ENCODE peak calls at places on chromosome 15, in four cellular contexts. One of them, this sample, is unnamed.

GRCh38 chr15:27495963-27496459 is 525.0 kb downstream of the GABRG3 start:
- DNase-seq in ascending aorta: no peak
- DNase-seq in heart right ventricle: no peak
- DNase-seq in PC-9: no peak
- DNase-seq in this sample: no peak

GRCh38 chr15:34436956-34437442 is 609 bp downstream of the GOLGA8A start:
- DNase-seq in ascending aorta: no peak
- DNase-seq in heart right ventricle: peak
- DNase-seq in PC-9: no peak
- DNase-seq in this sample: no peak

GRCh38 chr15:88463870-88464532 is 3.2 kb downstream of the MRPL46 start:
- DNase-seq in ascending aorta: no peak
- DNase-seq in heart right ventricle: no peak
- DNase-seq in PC-9: no peak
- DNase-seq in this sample: no peak

GRCh38 chr15:57015360-57015759 is 96.9 kb downstream of the TCF12 start:
- DNase-seq in ascending aorta: no peak
- DNase-seq in heart right ventricle: no peak
- DNase-seq in PC-9: no peak
- DNase-seq in this sample: no peak

GRCh38 chr15:63514533-63514943 is 10.1 kb downstream of the USP3 start:
- DNase-seq in ascending aorta: no peak
- DNase-seq in heart right ventricle: no peak
- DNase-seq in PC-9: peak
- DNase-seq in this sample: no peak

GRCh38 chr15:101458908-101459578 is 30.5 kb downstream of the PCSK6 start:
- DNase-seq in ascending aorta: peak
- DNase-seq in heart right ventricle: no peak
- DNase-seq in PC-9: no peak
- DNase-seq in this sample: no peak

GRCh38 chr15:70344666-70345065 is 246.9 kb upstream of the TLE3 start:
- DNase-seq in ascending aorta: peak
- DNase-seq in heart right ventricle: no peak
- DNase-seq in PC-9: no peak
- DNase-seq in this sample: no peak

GRCh38 chr15:65583701-65584100 is 27.2 kb downstream of the INTS14 start:
- DNase-seq in ascending aorta: no peak
- DNase-seq in heart right ventricle: no peak
- DNase-seq in PC-9: no peak
- DNase-seq in this sample: no peak

GRCh38 chr15:79015416-79015815 is 70.6 kb upstream of the CTSH start:
- DNase-seq in ascending aorta: no peak
- DNase-seq in heart right ventricle: no peak
- DNase-seq in PC-9: no peak
- DNase-seq in this sample: no peak

GRCh38 chr15:79023546-79023890 is 67.1 kb downstream of the RASGRF1 start:
- DNase-seq in ascending aorta: no peak
- DNase-seq in heart right ventricle: no peak
- DNase-seq in PC-9: no peak
- DNase-seq in this sample: no peak

GRCh38 chr15:79018960-79019359 is 71.6 kb downstream of the RASGRF1 start:
- DNase-seq in ascending aorta: no peak
- DNase-seq in heart right ventricle: no peak
- DNase-seq in PC-9: no peak
- DNase-seq in this sample: no peak

GRCh38 chr15:79016527-79017170 is 71.8 kb upstream of the CTSH start:
- DNase-seq in ascending aorta: no peak
- DNase-seq in heart right ventricle: no peak
- DNase-seq in PC-9: no peak
- DNase-seq in this sample: no peak

GRCh38 chr15:79017953-79018352 is 72.6 kb downstream of the RASGRF1 start:
- DNase-seq in ascending aorta: no peak
- DNase-seq in heart right ventricle: no peak
- DNase-seq in PC-9: no peak
- DNase-seq in this sample: no peak
- H3K27ac ChIP-seq in ascending aorta: no peak
- H3K27ac ChIP-seq in heart right ventricle: no peak
- H3K27ac ChIP-seq in PC-9: no peak
- H3K27ac ChIP-seq in this sample: no peak

GRCh38 chr15:80580536-80581260 is 114.4 kb upstream of the ABHD17C start:
- DNase-seq in ascending aorta: no peak
- DNase-seq in heart right ventricle: no peak
- DNase-seq in PC-9: no peak
- DNase-seq in this sample: no peak
- H3K27ac ChIP-seq in ascending aorta: no peak
- H3K27ac ChIP-seq in heart right ventricle: no peak
- H3K27ac ChIP-seq in PC-9: peak
- H3K27ac ChIP-seq in this sample: no peak

DNA sequence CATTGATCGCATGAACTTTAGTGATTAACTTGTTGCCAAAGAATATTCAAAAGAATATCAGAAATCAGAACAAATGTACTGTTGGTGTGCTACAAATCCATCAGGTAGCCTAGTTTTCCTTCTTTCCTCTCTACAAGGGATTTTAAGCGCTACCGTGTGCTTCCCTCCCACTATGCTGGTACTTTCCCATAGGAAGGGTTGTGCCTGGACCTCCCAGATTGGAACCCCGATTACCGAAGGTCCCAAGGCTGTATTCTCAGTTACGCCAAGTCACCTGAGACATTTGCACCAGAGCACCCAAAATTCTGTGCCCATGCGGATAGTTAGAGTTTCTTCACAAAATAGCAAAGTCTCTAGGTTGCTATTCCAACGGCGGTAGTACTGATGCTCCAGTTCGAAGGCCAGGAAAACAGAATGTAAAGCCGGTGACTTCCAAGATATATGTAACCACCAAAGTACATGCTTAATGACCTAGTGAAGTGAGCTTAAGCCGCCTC is 23.4 kb upstream of the GATM start:
- DNase-seq in ascending aorta: no peak
- DNase-seq in heart right ventricle: no peak
- DNase-seq in PC-9: no peak
- DNase-seq in this sample: no peak
- H3K27ac ChIP-seq in ascending aorta: peak
- H3K27ac ChIP-seq in heart right ventricle: peak
- H3K27ac ChIP-seq in PC-9: peak
- H3K27ac ChIP-seq in this sample: peak

DNA sequence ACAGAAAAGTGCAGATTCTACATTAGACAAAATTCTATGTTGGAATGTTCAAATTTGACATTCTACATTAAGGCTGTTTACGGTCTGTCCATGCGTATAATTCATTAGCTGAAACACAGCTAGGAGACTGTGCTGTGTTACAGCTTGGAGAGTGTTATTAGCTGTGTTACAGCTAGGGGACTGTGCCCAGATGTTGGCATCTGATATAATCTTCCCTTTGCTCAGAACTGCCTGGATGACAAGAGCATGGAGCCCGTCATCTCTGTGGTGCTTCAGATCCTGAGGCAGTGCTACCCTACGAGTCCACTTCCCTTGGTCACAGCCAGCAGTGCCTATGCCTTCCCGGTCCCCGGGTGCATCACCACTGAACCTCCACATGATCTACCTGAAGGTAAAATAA is 177.0 kb downstream of the AGBL1 start:
- DNase-seq in ascending aorta: no peak
- DNase-seq in heart right ventricle: no peak
- DNase-seq in PC-9: no peak
- DNase-seq in this sample: no peak
- H3K27ac ChIP-seq in ascending aorta: no peak
- H3K27ac ChIP-seq in heart right ventricle: no peak
- H3K27ac ChIP-seq in PC-9: no peak
- H3K27ac ChIP-seq in this sample: no peak

GRCh38 chr15:62392411-62392810 is 227.3 kb upstream of the C2CD4B start:
- DNase-seq in ascending aorta: peak
- DNase-seq in heart right ventricle: peak
- DNase-seq in PC-9: no peak
- DNase-seq in this sample: no peak

GRCh38 chr15:62393196-62393595 is 228.1 kb upstream of the C2CD4B start:
- DNase-seq in ascending aorta: no peak
- DNase-seq in heart right ventricle: no peak
- DNase-seq in PC-9: no peak
- DNase-seq in this sample: no peak

GRCh38 chr15:62390793-62391543 is 225.9 kb upstream of the C2CD4B start:
- DNase-seq in ascending aorta: peak
- DNase-seq in heart right ventricle: peak
- DNase-seq in PC-9: no peak
- DNase-seq in this sample: no peak

GRCh38 chr15:62391565-62392262 is 226.6 kb upstream of the C2CD4B start:
- DNase-seq in ascending aorta: peak
- DNase-seq in heart right ventricle: peak
- DNase-seq in PC-9: no peak
- DNase-seq in this sample: peak

DNA sequence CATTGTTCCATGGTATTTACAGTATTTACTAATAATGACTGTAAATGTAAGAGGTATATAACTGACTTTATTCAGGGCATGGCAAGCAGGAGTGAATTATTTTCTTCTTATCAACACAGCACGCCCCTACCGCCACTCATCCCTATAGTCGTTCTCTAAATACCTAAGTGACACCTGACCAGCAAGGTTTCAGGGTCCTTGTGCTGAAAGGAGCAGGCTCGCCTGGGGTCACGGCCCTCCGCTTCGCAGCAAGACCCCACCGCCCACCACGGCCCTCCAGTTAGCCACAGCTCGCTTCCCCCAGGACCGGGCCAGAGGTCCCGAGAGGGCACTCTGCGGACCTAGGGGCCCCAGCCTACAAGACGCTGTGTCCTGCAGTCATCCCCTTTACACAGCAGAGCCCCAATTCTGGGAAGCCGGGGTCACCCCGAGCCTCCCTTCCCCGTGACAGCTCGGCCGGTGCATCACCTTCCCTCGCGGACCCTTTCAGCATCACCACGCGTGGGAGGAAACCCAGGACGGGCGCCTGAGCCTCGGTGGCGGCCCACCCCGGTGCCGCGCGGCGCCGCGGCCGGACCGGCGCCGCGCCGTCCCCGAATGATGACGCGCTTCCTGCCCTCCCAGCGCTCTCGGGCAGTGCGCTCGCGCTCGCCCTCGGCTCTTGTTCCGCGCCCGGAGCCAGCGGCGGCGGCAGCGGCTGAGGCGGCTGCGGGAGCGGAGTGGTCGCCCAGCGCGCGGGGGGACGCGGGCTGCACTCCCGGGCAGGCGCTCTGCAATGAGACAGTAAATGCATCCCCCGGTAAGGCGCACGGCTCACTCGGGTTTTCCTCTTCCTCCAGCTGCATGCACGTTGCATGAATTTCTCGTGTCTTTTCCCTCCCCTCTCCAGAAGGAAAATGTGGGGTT is 225.1 kb upstream of the C2CD4B start:
- DNase-seq in ascending aorta: peak
- DNase-seq in heart right ventricle: peak
- DNase-seq in PC-9: peak
- DNase-seq in this sample: peak
- H3K27ac ChIP-seq in ascending aorta: peak
- H3K27ac ChIP-seq in heart right ventricle: peak
- H3K27ac ChIP-seq in PC-9: peak
- H3K27ac ChIP-seq in this sample: peak